ENCODE peak calls at places on chromosome 20, in eight cellular contexts. C is esophagus squamous epithelium; Q is vagina; U is aorta; S is ascending aorta; W is CD8-positive, alpha-beta memory T cell; A is H1; P is left ventricle myocardium inferior. D is an unnamed sample. For H3K4me1 and H3K9me3, the result is how much of the 10 kb centered on the place peaks cover.

GRCh38 chr20:47146703-47147102 is 209.8 kb downstream of the ZMYND8 start:
- DNase-seq in C (no peak), Q (no peak), U (no peak), S (no peak), W (no peak), A (no peak), P (no peak), D (no peak)

GRCh38 chr20:5945963-5946362 is 4.4 kb downstream of the TRMT6 start:
- DNase-seq in C (no peak), Q (no peak), U (no peak), S (no peak), W (no peak), A (no peak), P (no peak), D (no peak)

GRCh38 chr20:32761831-32762753 is at the start of gene DNMT3B:
- DNase-seq in C (no peak), Q (no peak), U (peak), S (peak), W (peak), A (peak), P (peak), D (peak)

GRCh38 chr20:50247196-50248094 is 56.8 kb downstream of the CEBPB start:
- DNase-seq in C (no peak), Q (no peak), U (no peak), S (no peak), W (no peak), A (no peak), P (no peak), D (no peak)

GRCh38 chr20:6735913-6736845 is 31.3 kb upstream of the BMP2 start:
- DNase-seq in C (no peak), Q (no peak), U (no peak), S (no peak), W (no peak), A (no peak), P (peak), D (no peak)

GRCh38 chr20:40815156-40816038 is 126.4 kb upstream of the MAFB start:
- DNase-seq in C (no peak), Q (no peak), U (no peak), S (no peak), W (no peak), A (no peak), P (no peak), D (no peak)

GRCh38 chr20:33852971-33853813 is 42.0 kb downstream of the CHMP4B start:
- DNase-seq in C (no peak), Q (no peak), U (peak), S (no peak), W (no peak), A (no peak), P (no peak), D (peak)

GRCh38 chr20:57883761-57884160 is 173.9 kb upstream of the PMEPA1 start:
- DNase-seq in C (no peak), Q (no peak), U (no peak), S (peak), W (no peak), A (no peak), P (no peak), D (no peak)

GRCh38 chr20:32052792-32053362 is 835 bp downstream of the HCK start:
- DNase-seq in C (no peak), Q (no peak), U (peak), S (peak), W (no peak), A (peak), P (peak), D (no peak)

DNA sequence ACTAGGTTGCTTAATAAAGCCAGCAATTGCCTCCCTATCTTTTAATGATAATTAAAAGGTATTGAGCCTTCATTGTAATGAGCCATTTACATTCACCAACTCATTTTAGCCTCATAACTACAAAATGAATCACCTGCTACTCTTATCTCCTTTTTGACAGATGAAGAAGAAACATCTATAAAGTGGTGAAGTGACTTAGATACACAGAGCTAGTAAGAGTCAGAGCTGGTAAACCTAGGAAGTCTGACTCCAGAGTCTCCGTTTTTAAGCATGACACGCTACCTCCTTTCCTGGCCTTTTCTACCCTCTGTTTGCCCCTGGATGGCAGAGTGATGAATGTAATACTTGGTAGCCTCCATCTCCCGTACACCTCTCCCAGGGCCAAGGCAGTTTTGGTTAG is 93.5 kb downstream of the SPTLC3 start:
- DNase-seq in C (no peak), Q (no peak), U (no peak), S (no peak), W (no peak), A (no peak), P (no peak), D (no peak)
- H3K4me1 ChIP-seq in C (under half), Q (under half), U (under half), S (under half), W (under half), A (under half), P (under half), D (under half)

GRCh38 chr20:56004611-56005388 is 519 bp downstream of the CBLN4 start:
- DNase-seq in C (no peak), Q (no peak), U (no peak), S (no peak), W (no peak), A (peak), P (no peak), D (no peak)
- H3K27ac ChIP-seq in C (no peak), Q (no peak), U (no peak), S (no peak), W (no peak), A (no peak), P (no peak), D (no peak)

DNA sequence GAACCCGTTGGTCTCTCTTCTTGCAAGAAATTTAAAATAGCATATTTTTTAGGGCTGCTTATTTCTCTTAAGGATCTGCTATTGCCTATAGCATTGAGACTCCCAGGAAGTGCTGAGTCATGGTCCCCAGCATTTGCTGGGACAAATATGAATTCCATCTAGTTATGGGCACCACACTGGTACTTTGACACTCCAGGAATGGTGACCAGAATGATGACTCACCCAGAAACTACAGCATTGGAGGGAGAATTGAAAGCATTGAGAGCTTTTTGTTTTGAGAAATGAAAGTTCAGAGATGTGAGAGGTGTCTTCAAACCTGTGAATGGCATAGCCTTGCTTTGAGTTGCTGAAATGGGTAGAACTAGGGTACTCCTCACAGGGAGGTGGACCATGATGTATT is 699.7 kb downstream of the DHX35 start:
- DNase-seq in C (no peak), Q (peak), U (no peak), S (no peak), W (no peak), A (no peak), P (no peak), D (no peak)
- H3K9me3 ChIP-seq in C (under half), Q (under half), U (under half), S (under half), W (under half), A (under half), P (under half), D (under half)

GRCh38 chr20:3660262-3661059 is 2.7 kb downstream of the GFRA4 start:
- DNase-seq in C (no peak), Q (no peak), U (peak), S (peak), W (no peak), A (no peak), P (no peak), D (no peak)

GRCh38 chr20:3658019-3658707 is 5.0 kb downstream of the GFRA4 start:
- DNase-seq in C (no peak), Q (no peak), U (peak), S (no peak), W (no peak), A (no peak), P (no peak), D (no peak)

GRCh38 chr20:3661060-3661820 is 2.0 kb downstream of the GFRA4 start:
- DNase-seq in C (no peak), Q (no peak), U (peak), S (peak), W (no peak), A (no peak), P (no peak), D (no peak)

GRCh38 chr20:3658708-3659491 is 4.3 kb downstream of the GFRA4 start:
- DNase-seq in C (no peak), Q (no peak), U (peak), S (no peak), W (no peak), A (no peak), P (no peak), D (no peak)

GRCh38 chr20:3659492-3660261 is 3.5 kb downstream of the GFRA4 start:
- DNase-seq in C (no peak), Q (no peak), U (peak), S (peak), W (no peak), A (no peak), P (no peak), D (no peak)
- H3K4me1 ChIP-seq in C (under half), Q (under half), U (under half), S (under half), W (under half), A (under half), P (under half), D (under half)

D was measured in CD4-positive, alpha-beta memory T cell.